ENCODE peak calls at places on chromosomes 5 and 9, in six cellular contexts. One of them, this sample, is unnamed.

GRCh38 chr9:74218374-74219063 is 278.6 kb upstream of the RORB start:
- DNase-seq in endothelial cell: no peak
- DNase-seq in WTC11: no peak
- DNase-seq in tibial nerve: no peak
- DNase-seq in lung: no peak
- DNase-seq in hepatocyte: no peak
- DNase-seq in this sample: no peak

GRCh38 chr9:33289501-33289900 is 815 bp upstream of the NFX1 start:
- DNase-seq in endothelial cell: no peak
- DNase-seq in WTC11: no peak
- DNase-seq in tibial nerve: no peak
- DNase-seq in lung: no peak
- DNase-seq in hepatocyte: peak; percentile 34
- DNase-seq in this sample: no peak

GRCh38 chr5:80119337-80119736 is 84.2 kb downstream of the THBS4 start:
- DNase-seq in endothelial cell: no peak
- DNase-seq in WTC11: no peak
- DNase-seq in tibial nerve: no peak
- DNase-seq in lung: no peak
- DNase-seq in hepatocyte: no peak
- DNase-seq in this sample: no peak

GRCh38 chr5:180353226-180353962 is at the start of gene GFPT2:
- DNase-seq in endothelial cell: peak; percentile 82
- DNase-seq in WTC11: peak; percentile 89
- DNase-seq in tibial nerve: peak; percentile 72
- DNase-seq in lung: peak; percentile 66
- DNase-seq in hepatocyte: peak; percentile 88
- DNase-seq in this sample: no peak

GRCh38 chr5:96074460-96075254 is 113.0 kb upstream of the ELL2 start:
- DNase-seq in endothelial cell: no peak
- DNase-seq in WTC11: no peak
- DNase-seq in tibial nerve: no peak
- DNase-seq in lung: no peak
- DNase-seq in hepatocyte: no peak
- DNase-seq in this sample: no peak

GRCh38 chr5:158807-159447 is 32.4 kb upstream of the LRRC14B start:
- DNase-seq in endothelial cell: no peak
- DNase-seq in WTC11: no peak
- DNase-seq in tibial nerve: no peak
- DNase-seq in lung: no peak
- DNase-seq in hepatocyte: no peak
- DNase-seq in this sample: no peak

GRCh38 chr5:919356-920000 is 26.8 kb downstream of the TRIP13 start:
- DNase-seq in endothelial cell: no peak
- DNase-seq in WTC11: no peak
- DNase-seq in tibial nerve: no peak
- DNase-seq in lung: no peak
- DNase-seq in hepatocyte: no peak
- DNase-seq in this sample: no peak

GRCh38 chr9:70411141-70411929 is 3.1 kb downstream of the KLF9 start:
- DNase-seq in endothelial cell: no peak
- DNase-seq in WTC11: no peak
- DNase-seq in tibial nerve: peak; percentile 39
- DNase-seq in lung: peak; percentile 55
- DNase-seq in hepatocyte: peak; percentile 37
- DNase-seq in this sample: no peak

GRCh38 chr5:758698-759053 is 25.9 kb downstream of the ZDHHC11B start:
- DNase-seq in endothelial cell: no peak
- DNase-seq in WTC11: no peak
- DNase-seq in tibial nerve: no peak
- DNase-seq in lung: no peak
- DNase-seq in hepatocyte: no peak
- DNase-seq in this sample: no peak

GRCh38 chr5:61301820-61302563 is 30.1 kb upstream of the ZSWIM6 start:
- DNase-seq in endothelial cell: no peak
- DNase-seq in WTC11: no peak
- DNase-seq in tibial nerve: no peak
- DNase-seq in lung: peak; percentile 87
- DNase-seq in hepatocyte: peak; percentile 91
- DNase-seq in this sample: peak; percentile 98

GRCh38 chr9:80797841-80798688 is 891.3 kb downstream of the TLE1 start:
- DNase-seq in endothelial cell: no peak
- DNase-seq in WTC11: no peak
- DNase-seq in tibial nerve: no peak
- DNase-seq in lung: no peak
- DNase-seq in hepatocyte: peak; percentile 70
- DNase-seq in this sample: no peak

GRCh38 chr9:129864991-129865647 is 29.9 kb downstream of the USP20 start:
- DNase-seq in endothelial cell: no peak
- DNase-seq in WTC11: no peak
- DNase-seq in tibial nerve: no peak
- DNase-seq in lung: no peak
- DNase-seq in hepatocyte: no peak
- DNase-seq in this sample: no peak

GRCh38 chr5:93595420-93596136 is 12.6 kb downstream of the NR2F1 start:
- DNase-seq in endothelial cell: no peak
- DNase-seq in WTC11: no peak
- DNase-seq in tibial nerve: no peak
- DNase-seq in lung: no peak
- DNase-seq in hepatocyte: no peak
- DNase-seq in this sample: no peak

GRCh38 chr5:98593418-98593817 is 180.0 kb upstream of the RGMB start:
- DNase-seq in endothelial cell: peak; percentile 14
- DNase-seq in WTC11: no peak
- DNase-seq in tibial nerve: no peak
- DNase-seq in lung: no peak
- DNase-seq in hepatocyte: no peak
- DNase-seq in this sample: no peak

GRCh38 chr9:12748016-12748415 is 26.8 kb upstream of the LURAP1L start:
- DNase-seq in endothelial cell: no peak
- DNase-seq in WTC11: no peak
- DNase-seq in tibial nerve: no peak
- DNase-seq in lung: no peak
- DNase-seq in hepatocyte: no peak
- DNase-seq in this sample: no peak

GRCh38 chr9:93020785-93021670 is 37.5 kb upstream of the SUSD3 start:
- DNase-seq in endothelial cell: no peak
- DNase-seq in WTC11: no peak
- DNase-seq in tibial nerve: no peak
- DNase-seq in lung: no peak
- DNase-seq in hepatocyte: no peak
- DNase-seq in this sample: no peak

GRCh38 chr5:171989276-171989675 is 17.2 kb downstream of the FBXW11 start:
- DNase-seq in endothelial cell: no peak
- DNase-seq in WTC11: no peak
- DNase-seq in tibial nerve: no peak
- DNase-seq in lung: no peak
- DNase-seq in hepatocyte: no peak
- DNase-seq in this sample: no peak

GRCh38 chr9:82763631-82764030 is 299.3 kb downstream of the RASEF start:
- DNase-seq in endothelial cell: no peak
- DNase-seq in WTC11: peak; percentile 47
- DNase-seq in tibial nerve: no peak
- DNase-seq in lung: no peak
- DNase-seq in hepatocyte: no peak
- DNase-seq in this sample: no peak

GRCh38 chr5:176609724-176610429 is at the start of gene GPRIN1:
- DNase-seq in endothelial cell: peak; percentile 81
- DNase-seq in WTC11: peak; percentile 66
- DNase-seq in tibial nerve: no peak
- DNase-seq in lung: peak; percentile 38
- DNase-seq in hepatocyte: peak; percentile 85
- DNase-seq in this sample: no peak

GRCh38 chr5:438481-438981 is 4.4 kb upstream of the EXOC3 start:
- DNase-seq in endothelial cell: no peak
- DNase-seq in WTC11: peak; percentile 18
- DNase-seq in tibial nerve: no peak
- DNase-seq in lung: no peak
- DNase-seq in hepatocyte: no peak
- DNase-seq in this sample: no peak

GRCh38 chr5:141208478-141208877 is at the start of gene PCDHB12:
- DNase-seq in endothelial cell: peak; percentile 11
- DNase-seq in WTC11: peak; percentile 54
- DNase-seq in tibial nerve: no peak
- DNase-seq in lung: no peak
- DNase-seq in hepatocyte: no peak
- DNase-seq in this sample: no peak

GRCh38 chr9:132312426-132312825 is 42.4 kb downstream of the SETX start:
- DNase-seq in endothelial cell: no peak
- DNase-seq in WTC11: no peak
- DNase-seq in tibial nerve: no peak
- DNase-seq in lung: no peak
- DNase-seq in hepatocyte: no peak
- DNase-seq in this sample: no peak

GRCh38 chr9:132311978-132312377 is 42.8 kb downstream of the SETX start:
- DNase-seq in endothelial cell: no peak
- DNase-seq in WTC11: no peak
- DNase-seq in tibial nerve: no peak
- DNase-seq in lung: no peak
- DNase-seq in hepatocyte: no peak
- DNase-seq in this sample: no peak

GRCh38 chr9:132309056-132309455 is 45.7 kb downstream of the SETX start:
- DNase-seq in endothelial cell: no peak
- DNase-seq in WTC11: no peak
- DNase-seq in tibial nerve: no peak
- DNase-seq in lung: no peak
- DNase-seq in hepatocyte: no peak
- DNase-seq in this sample: no peak

DNA sequence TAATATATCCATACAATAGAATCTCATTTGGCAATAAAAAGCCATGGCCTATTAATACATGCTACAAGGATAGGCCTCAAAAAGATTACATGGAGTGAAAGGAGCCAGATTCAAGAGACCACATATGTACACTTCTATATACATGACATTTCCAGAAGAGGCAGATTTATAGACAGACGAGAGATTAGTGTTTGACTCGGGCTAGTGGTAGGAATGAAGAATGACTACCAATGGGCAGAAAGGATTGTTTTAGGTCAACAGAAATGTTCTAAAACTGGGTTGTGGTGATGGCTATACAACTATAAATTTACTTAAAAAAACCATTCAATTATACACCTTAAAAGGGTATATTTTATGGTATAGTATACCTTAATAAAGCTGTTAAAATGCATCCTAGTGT is 41.9 kb downstream of the SETX start:
- DNase-seq in endothelial cell: no peak
- DNase-seq in WTC11: no peak
- DNase-seq in tibial nerve: no peak
- DNase-seq in lung: no peak
- DNase-seq in hepatocyte: no peak
- DNase-seq in this sample: no peak
- TF ChIP-seq CTCF in endothelial cell: peak; percentile 35
- TF ChIP-seq CTCF in WTC11: no peak
- TF ChIP-seq CTCF in tibial nerve: no peak
- TF ChIP-seq CTCF in lung: no peak
- TF ChIP-seq CTCF in hepatocyte: peak; percentile 16
- TF ChIP-seq CTCF in this sample: peak; percentile 38

GRCh38 chr5:43335681-43336080 is 22.5 kb upstream of the HMGCS1 start:
- DNase-seq in endothelial cell: no peak
- DNase-seq in WTC11: no peak
- DNase-seq in tibial nerve: no peak
- DNase-seq in lung: no peak
- DNase-seq in hepatocyte: no peak
- DNase-seq in this sample: no peak

GRCh38 chr5:43336159-43336558 is 22.9 kb upstream of the HMGCS1 start:
- DNase-seq in endothelial cell: no peak
- DNase-seq in WTC11: no peak
- DNase-seq in tibial nerve: no peak
- DNase-seq in lung: no peak
- DNase-seq in hepatocyte: peak; percentile 59
- DNase-seq in this sample: no peak

DNA sequence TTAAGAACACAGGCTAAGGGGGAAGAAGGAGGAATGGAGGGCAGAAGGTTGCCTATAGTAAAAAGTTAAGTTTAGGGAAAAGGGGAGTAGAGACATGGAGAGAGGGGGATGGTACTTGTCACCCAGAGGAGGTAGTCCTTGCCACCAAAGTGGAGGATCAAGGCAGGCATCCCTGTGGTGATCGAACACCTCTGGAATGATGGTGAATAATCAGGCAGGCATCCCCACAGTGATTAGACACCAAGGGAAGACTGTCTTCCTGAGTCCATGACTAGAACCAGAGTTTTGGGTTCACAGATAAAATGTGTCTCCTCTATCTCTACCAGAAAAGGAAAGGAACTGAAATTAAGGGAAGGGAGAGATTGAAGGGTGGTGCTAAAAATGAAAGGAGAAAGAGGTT is 19.2 kb upstream of the HMGCS1 start:
- DNase-seq in endothelial cell: no peak
- DNase-seq in WTC11: no peak
- DNase-seq in tibial nerve: no peak
- DNase-seq in lung: no peak
- DNase-seq in hepatocyte: no peak
- DNase-seq in this sample: no peak
- TF ChIP-seq CTCF in endothelial cell: no peak
- TF ChIP-seq CTCF in WTC11: no peak
- TF ChIP-seq CTCF in tibial nerve: no peak
- TF ChIP-seq CTCF in lung: no peak
- TF ChIP-seq CTCF in hepatocyte: no peak
- TF ChIP-seq CTCF in this sample: no peak

GRCh38 chr9:89574309-89574708 is 30.5 kb upstream of the GADD45G start:
- DNase-seq in endothelial cell: no peak
- DNase-seq in WTC11: no peak
- DNase-seq in tibial nerve: no peak
- DNase-seq in lung: no peak
- DNase-seq in hepatocyte: no peak
- DNase-seq in this sample: no peak

GRCh38 chr9:89577363-89577762 is 27.4 kb upstream of the GADD45G start:
- DNase-seq in endothelial cell: no peak
- DNase-seq in WTC11: no peak
- DNase-seq in tibial nerve: no peak
- DNase-seq in lung: no peak
- DNase-seq in hepatocyte: no peak
- DNase-seq in this sample: no peak

GRCh38 chr9:89579741-89580395 is 24.9 kb upstream of the GADD45G start:
- DNase-seq in endothelial cell: no peak
- DNase-seq in WTC11: no peak
- DNase-seq in tibial nerve: no peak
- DNase-seq in lung: no peak
- DNase-seq in hepatocyte: no peak
- DNase-seq in this sample: no peak

DNA sequence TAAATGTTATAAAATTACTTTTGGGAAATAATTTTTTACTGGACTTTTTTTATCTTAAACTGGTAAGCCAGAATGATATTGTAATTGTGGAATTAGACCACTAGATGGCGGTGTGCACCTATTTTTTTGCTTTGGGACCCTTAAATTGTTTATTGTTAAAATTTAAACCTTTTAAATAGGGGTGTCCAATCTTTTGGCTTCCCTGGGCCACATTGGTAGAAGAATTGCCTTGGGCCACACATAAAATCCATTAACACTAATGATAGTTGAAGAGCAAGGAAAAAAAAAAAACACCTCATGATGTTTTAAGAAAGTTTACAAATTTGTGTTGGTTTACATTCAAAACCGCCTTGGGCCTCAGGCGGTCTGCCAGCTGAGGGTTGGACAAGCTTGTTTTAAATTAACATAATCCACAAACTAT is 28.4 kb upstream of the GADD45G start:
- DNase-seq in endothelial cell: no peak
- DNase-seq in WTC11: no peak
- DNase-seq in tibial nerve: no peak
- DNase-seq in lung: no peak
- DNase-seq in hepatocyte: peak; percentile 51
- DNase-seq in this sample: no peak
- TF ChIP-seq CTCF in endothelial cell: peak; percentile 97
- TF ChIP-seq CTCF in WTC11: peak; percentile 68
- TF ChIP-seq CTCF in tibial nerve: peak; percentile 66
- TF ChIP-seq CTCF in lung: peak; percentile 46
- TF ChIP-seq CTCF in hepatocyte: peak; percentile 91
- TF ChIP-seq CTCF in this sample: peak; percentile 64

GRCh38 chr5:35183243-35183955 is 46.9 kb downstream of the PRLR start:
- DNase-seq in endothelial cell: peak; percentile 47
- DNase-seq in WTC11: peak; percentile 71
- DNase-seq in tibial nerve: peak; percentile 29
- DNase-seq in lung: peak; percentile 45
- DNase-seq in hepatocyte: peak; percentile 39
- DNase-seq in this sample: no peak
- TF ChIP-seq CTCF in endothelial cell: peak; percentile 20
- TF ChIP-seq CTCF in WTC11: no peak
- TF ChIP-seq CTCF in tibial nerve: no peak
- TF ChIP-seq CTCF in lung: no peak
- TF ChIP-seq CTCF in hepatocyte: peak; percentile 50
- TF ChIP-seq CTCF in this sample: peak; percentile 77